ENCODE peak calls at places on chromosomes 1 and 21, in eight cellular contexts. One of them, this sample, is unnamed.
A peak's percentile ranks its signal among the peaks of the same experiment; 100 is the strongest.

GRCh38 chr1:225415967-225416745 is 11.7 kb downstream of the LBR start:
- DNase-seq in astrocyte of the spinal cord: no peak
- DNase-seq in uterus: no peak
- DNase-seq in lower lobe of right lung: no peak
- DNase-seq in Peyer's patch: no peak
- DNase-seq in IMR-90: no peak
- DNase-seq in AG04450: no peak
- DNase-seq in kidney epithelial cell: no peak
- DNase-seq in this sample: no peak

GRCh38 chr1:117607471-117607870 is 1.6 kb downstream of the TENT5C start:
- DNase-seq in IMR-90: no peak
- DNase-seq in kidney epithelial cell: no peak
- DNase-seq in lower lobe of right lung: no peak
- DNase-seq in Peyer's patch: peak; percentile 85
- DNase-seq in astrocyte of the spinal cord: no peak
- DNase-seq in uterus: peak; percentile 17
- DNase-seq in AG04450: no peak
- DNase-seq in this sample: no peak

GRCh38 chr1:195934839-195935557 is 673.2 kb downstream of the KCNT2 start:
- DNase-seq in uterus: no peak
- DNase-seq in astrocyte of the spinal cord: no peak
- DNase-seq in lower lobe of right lung: no peak
- DNase-seq in AG04450: no peak
- DNase-seq in IMR-90: no peak
- DNase-seq in Peyer's patch: no peak
- DNase-seq in kidney epithelial cell: no peak
- DNase-seq in this sample: no peak

GRCh38 chr21:39484711-39485264 is 33.0 kb downstream of the SH3BGR start:
- DNase-seq in Peyer's patch: no peak
- DNase-seq in IMR-90: no peak
- DNase-seq in astrocyte of the spinal cord: no peak
- DNase-seq in lower lobe of right lung: no peak
- DNase-seq in kidney epithelial cell: no peak
- DNase-seq in AG04450: no peak
- DNase-seq in uterus: no peak
- DNase-seq in this sample: no peak

GRCh38 chr1:82775402-82776000 is 974.8 kb downstream of the ADGRL2 start:
- DNase-seq in AG04450: no peak
- DNase-seq in lower lobe of right lung: peak; percentile 52
- DNase-seq in IMR-90: no peak
- DNase-seq in uterus: no peak
- DNase-seq in Peyer's patch: peak; percentile 46
- DNase-seq in astrocyte of the spinal cord: peak; percentile 29
- DNase-seq in kidney epithelial cell: no peak
- DNase-seq in this sample: no peak

GRCh38 chr21:38839683-38840286 is 34.1 kb downstream of the ETS2 start:
- DNase-seq in kidney epithelial cell: peak; percentile 56
- DNase-seq in uterus: no peak
- DNase-seq in astrocyte of the spinal cord: peak; percentile 96
- DNase-seq in IMR-90: peak; percentile 94
- DNase-seq in lower lobe of right lung: no peak
- DNase-seq in AG04450: peak; percentile 72
- DNase-seq in Peyer's patch: no peak
- DNase-seq in this sample: peak; percentile 83

GRCh38 chr1:52111492-52111891 is 30.4 kb upstream of the ZFYVE9 start:
- DNase-seq in lower lobe of right lung: no peak
- DNase-seq in astrocyte of the spinal cord: no peak
- DNase-seq in Peyer's patch: no peak
- DNase-seq in kidney epithelial cell: no peak
- DNase-seq in AG04450: no peak
- DNase-seq in IMR-90: no peak
- DNase-seq in uterus: no peak
- DNase-seq in this sample: no peak

GRCh38 chr1:117215019-117215418 is 4.3 kb upstream of the VTCN1 start:
- DNase-seq in kidney epithelial cell: no peak
- DNase-seq in lower lobe of right lung: no peak
- DNase-seq in IMR-90: no peak
- DNase-seq in astrocyte of the spinal cord: no peak
- DNase-seq in Peyer's patch: no peak
- DNase-seq in uterus: no peak
- DNase-seq in AG04450: no peak
- DNase-seq in this sample: no peak

GRCh38 chr1:247415423-247416361 is at the start of gene NLRP3:
- DNase-seq in kidney epithelial cell: peak; percentile 41
- DNase-seq in AG04450: no peak
- DNase-seq in astrocyte of the spinal cord: no peak
- DNase-seq in lower lobe of right lung: peak; percentile 62
- DNase-seq in IMR-90: no peak
- DNase-seq in Peyer's patch: peak; percentile 79
- DNase-seq in uterus: no peak
- DNase-seq in this sample: no peak

GRCh38 chr1:99935534-99935933 is 34.3 kb upstream of the SLC35A3 start:
- DNase-seq in kidney epithelial cell: no peak
- DNase-seq in astrocyte of the spinal cord: no peak
- DNase-seq in Peyer's patch: no peak
- DNase-seq in IMR-90: no peak
- DNase-seq in uterus: no peak
- DNase-seq in AG04450: no peak
- DNase-seq in lower lobe of right lung: no peak
- DNase-seq in this sample: no peak

GRCh38 chr1:182029379-182030331 is 31.9 kb downstream of the ZNF648 start:
- DNase-seq in IMR-90: peak; percentile 63
- DNase-seq in lower lobe of right lung: peak; percentile 98
- DNase-seq in kidney epithelial cell: peak; percentile 91
- DNase-seq in astrocyte of the spinal cord: peak; percentile 94
- DNase-seq in Peyer's patch: peak; percentile 99
- DNase-seq in AG04450: peak; percentile 13
- DNase-seq in uterus: peak; percentile 98
- DNase-seq in this sample: peak; percentile 84

GRCh38 chr1:182038220-182038619 is 23.3 kb downstream of the ZNF648 start:
- DNase-seq in kidney epithelial cell: no peak
- DNase-seq in AG04450: no peak
- DNase-seq in lower lobe of right lung: no peak
- DNase-seq in Peyer's patch: no peak
- DNase-seq in astrocyte of the spinal cord: no peak
- DNase-seq in uterus: no peak
- DNase-seq in IMR-90: no peak
- DNase-seq in this sample: no peak

GRCh38 chr1:182032251-182032650 is 29.3 kb downstream of the ZNF648 start:
- DNase-seq in astrocyte of the spinal cord: no peak
- DNase-seq in IMR-90: no peak
- DNase-seq in uterus: no peak
- DNase-seq in kidney epithelial cell: peak; percentile 9
- DNase-seq in AG04450: no peak
- DNase-seq in lower lobe of right lung: no peak
- DNase-seq in Peyer's patch: no peak
- DNase-seq in this sample: no peak

DNA sequence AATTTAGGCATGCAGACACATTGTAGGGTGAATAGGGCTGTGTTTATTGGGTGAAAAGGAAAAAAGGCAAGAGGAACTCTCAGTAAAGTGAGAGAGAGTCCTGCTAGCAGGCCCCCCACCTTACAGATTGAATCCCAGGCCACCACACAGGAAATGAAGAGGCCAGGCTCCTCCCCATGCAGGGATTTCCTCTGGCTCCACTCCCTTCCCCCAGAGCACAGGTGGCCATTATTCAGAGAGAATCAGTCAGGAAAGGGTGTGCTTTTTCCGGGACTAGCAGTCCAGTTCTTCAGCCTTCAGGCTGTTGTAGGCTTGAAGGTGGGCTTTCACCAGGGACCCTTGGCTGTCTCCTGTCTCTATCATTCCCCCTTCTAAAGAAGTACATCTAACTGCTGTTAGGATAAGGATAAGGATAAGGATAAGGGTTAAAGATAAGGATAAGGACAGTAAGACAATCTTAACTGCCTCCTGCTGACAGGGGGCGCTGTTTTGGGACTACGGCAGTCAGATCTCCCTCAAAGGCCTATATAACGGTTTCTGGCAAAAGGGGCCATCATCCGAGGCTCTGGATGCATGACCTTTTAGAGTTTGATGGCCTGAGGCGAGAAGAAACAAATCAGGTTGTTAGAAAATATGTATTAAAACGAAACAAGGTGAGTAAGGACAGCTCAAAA is 26.3 kb downstream of the ZNF648 start:
- DNase-seq in AG04450: no peak
- DNase-seq in uterus: no peak
- DNase-seq in astrocyte of the spinal cord: no peak
- DNase-seq in lower lobe of right lung: no peak
- DNase-seq in IMR-90: no peak
- DNase-seq in Peyer's patch: no peak
- DNase-seq in kidney epithelial cell: no peak
- DNase-seq in this sample: no peak
- TF ChIP-seq CTCF in AG04450: no peak
- TF ChIP-seq CTCF in uterus: no peak
- TF ChIP-seq CTCF in astrocyte of the spinal cord: peak; percentile 8
- TF ChIP-seq CTCF in lower lobe of right lung: peak; percentile 9
- TF ChIP-seq CTCF in IMR-90: no peak
- TF ChIP-seq CTCF in Peyer's patch: no peak
- TF ChIP-seq CTCF in kidney epithelial cell: no peak
- TF ChIP-seq CTCF in this sample: no peak

DNA sequence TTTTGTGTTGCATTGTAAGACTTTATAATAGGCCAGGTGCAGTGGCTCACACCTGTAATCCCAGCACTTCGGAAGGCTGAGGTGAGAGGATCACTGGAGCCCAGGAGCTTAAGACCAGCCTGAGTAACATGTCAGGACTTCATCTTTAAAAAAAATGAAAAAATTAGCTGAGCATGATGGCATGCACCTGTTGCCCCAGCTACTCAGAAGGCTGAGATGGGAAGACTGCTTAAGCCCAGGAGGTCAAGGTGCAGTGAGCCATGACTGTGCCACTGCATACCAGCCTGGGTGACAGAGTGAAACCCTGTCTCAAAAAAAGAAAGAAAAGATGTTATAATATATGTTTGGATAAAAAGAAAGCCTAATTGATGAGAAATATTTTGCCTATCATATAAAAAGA is 34.9 kb downstream of the HMCN1 start:
- DNase-seq in uterus: no peak
- DNase-seq in lower lobe of right lung: no peak
- DNase-seq in IMR-90: no peak
- DNase-seq in kidney epithelial cell: no peak
- DNase-seq in Peyer's patch: no peak
- DNase-seq in AG04450: no peak
- DNase-seq in astrocyte of the spinal cord: no peak
- DNase-seq in this sample: no peak
- H3K4me3 ChIP-seq in uterus: no peak overlapping the region
- H3K4me3 ChIP-seq in lower lobe of right lung: no peak overlapping the region
- H3K4me3 ChIP-seq in IMR-90: no peak overlapping the region
- H3K4me3 ChIP-seq in kidney epithelial cell: no peak overlapping the region
- H3K4me3 ChIP-seq in Peyer's patch: no peak overlapping the region
- H3K4me3 ChIP-seq in AG04450: no peak overlapping the region
- H3K4me3 ChIP-seq in astrocyte of the spinal cord: no peak overlapping the region
- H3K4me3 ChIP-seq in this sample: no peak overlapping the region

DNA sequence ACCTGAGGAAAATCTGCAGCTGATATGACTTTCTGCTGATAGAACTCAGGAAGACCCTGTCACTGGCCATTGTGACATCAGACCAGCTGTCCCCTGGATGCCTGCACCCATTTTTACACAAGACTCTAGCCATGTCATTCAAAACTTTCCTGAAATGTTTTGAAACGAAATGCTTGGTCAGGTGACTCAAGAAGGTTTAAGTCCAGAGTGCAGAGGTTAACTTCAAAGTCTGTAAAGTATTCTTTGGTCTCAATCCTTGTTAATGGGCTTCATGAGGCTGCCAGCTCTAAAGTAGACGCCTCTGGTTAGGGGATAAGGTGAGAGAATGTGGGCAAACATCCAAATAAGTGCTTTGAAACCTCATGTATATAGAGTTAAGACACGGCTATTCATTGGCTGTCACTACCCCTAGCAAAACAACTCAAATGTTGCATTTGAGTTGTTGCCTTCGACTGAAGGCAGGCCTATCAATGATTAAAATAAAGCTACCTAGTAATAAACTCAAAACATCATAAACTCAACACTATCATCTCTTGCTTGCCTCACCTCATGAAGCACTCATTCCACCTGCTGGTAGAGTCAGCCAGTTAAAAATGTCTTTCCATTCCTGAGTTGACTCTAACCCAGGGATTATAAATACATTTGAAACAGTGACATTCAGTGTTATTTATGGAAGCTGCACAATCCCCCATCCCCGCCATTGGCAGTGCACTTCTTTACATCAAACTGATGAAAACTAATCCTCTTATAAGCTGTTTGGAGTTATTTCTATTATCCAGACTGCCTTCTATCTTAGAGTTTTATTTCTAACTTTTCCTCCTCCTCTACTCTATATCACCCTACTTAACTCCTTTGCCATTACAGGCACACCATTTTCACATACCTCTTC is 26.0 kb downstream of the RABIF start:
- DNase-seq in uterus: no peak
- DNase-seq in kidney epithelial cell: no peak
- DNase-seq in lower lobe of right lung: no peak
- DNase-seq in IMR-90: no peak
- DNase-seq in Peyer's patch: peak; percentile 59
- DNase-seq in AG04450: no peak
- DNase-seq in astrocyte of the spinal cord: no peak
- DNase-seq in this sample: no peak
- TF ChIP-seq CTCF in uterus: no peak
- TF ChIP-seq CTCF in kidney epithelial cell: no peak
- TF ChIP-seq CTCF in lower lobe of right lung: no peak
- TF ChIP-seq CTCF in IMR-90: no peak
- TF ChIP-seq CTCF in Peyer's patch: peak; percentile 69
- TF ChIP-seq CTCF in AG04450: no peak
- TF ChIP-seq CTCF in astrocyte of the spinal cord: no peak
- TF ChIP-seq CTCF in this sample: no peak

GRCh38 chr1:93692983-93693591 is 11.4 kb upstream of the BCAR3 start:
- DNase-seq in AG04450: no peak
- DNase-seq in lower lobe of right lung: no peak
- DNase-seq in astrocyte of the spinal cord: peak; percentile 78
- DNase-seq in uterus: no peak
- DNase-seq in IMR-90: peak; percentile 90
- DNase-seq in kidney epithelial cell: peak; percentile 88
- DNase-seq in Peyer's patch: no peak
- DNase-seq in this sample: no peak
- H3K4me3 ChIP-seq in AG04450: no peak overlapping the region
- H3K4me3 ChIP-seq in lower lobe of right lung: no peak overlapping the region
- H3K4me3 ChIP-seq in astrocyte of the spinal cord: no peak overlapping the region
- H3K4me3 ChIP-seq in uterus: no peak overlapping the region
- H3K4me3 ChIP-seq in IMR-90: no peak overlapping the region
- H3K4me3 ChIP-seq in kidney epithelial cell: no peak overlapping the region
- H3K4me3 ChIP-seq in Peyer's patch: no peak overlapping the region
- H3K4me3 ChIP-seq in this sample: no peak overlapping the region

GRCh38 chr1:147494998-147495580 is 46.2 kb upstream of the BCL9 start:
- DNase-seq in kidney epithelial cell: no peak
- DNase-seq in IMR-90: peak; percentile 77
- DNase-seq in astrocyte of the spinal cord: peak; percentile 80
- DNase-seq in Peyer's patch: peak; percentile 83
- DNase-seq in lower lobe of right lung: peak; percentile 69
- DNase-seq in uterus: peak; percentile 77
- DNase-seq in AG04450: peak; percentile 43
- DNase-seq in this sample: peak; percentile 67
- TF ChIP-seq CTCF in kidney epithelial cell: peak; percentile 91
- TF ChIP-seq CTCF in IMR-90: peak; percentile 99
- TF ChIP-seq CTCF in astrocyte of the spinal cord: peak; percentile 97
- TF ChIP-seq CTCF in Peyer's patch: peak; percentile 85
- TF ChIP-seq CTCF in lower lobe of right lung: peak; percentile 94
- TF ChIP-seq CTCF in uterus: peak; percentile 97
- TF ChIP-seq CTCF in AG04450: peak; percentile 99
- TF ChIP-seq CTCF in this sample: peak; percentile 97

This sample was measured in astrocyte of the cerebellum.